ENCODE peak calls at places on chromosome 13, in nine cellular contexts. E is esophagus squamous epithelium, Z is ovary, C is pancreas, Y is neural progenitor cell, Q is A673, P is mucosa of descending colon, I is stomach, G is IMR-90. X is an unnamed sample. For H3K9me3, the result is how much of the 10 kb centered on the place peaks cover.

GRCh38 chr13:74191036-74191809 is 57.0 kb upstream of the KLF12 start:
- DNase-seq in E (no peak), Z (no peak), C (no peak), Y (peak), Q (no peak), P (no peak), I (no peak), G (peak), X (no peak)

GRCh38 chr13:97122381-97122996 is 99.6 kb upstream of the MBNL2 start:
- DNase-seq in E (no peak), Z (no peak), C (no peak), Y (no peak), Q (peak), P (no peak), I (no peak), G (peak), X (no peak)

GRCh38 chr13:35349673-35350278 is 126.7 kb downstream of the MAB21L1 start:
- DNase-seq in E (no peak), Z (no peak), C (no peak), Y (no peak), Q (no peak), P (no peak), I (no peak), G (no peak), X (no peak)

GRCh38 chr13:83211301-83211700 is 671.0 kb downstream of the SLITRK1 start:
- DNase-seq in E (no peak), Z (no peak), C (no peak), Y (no peak), Q (no peak), P (no peak), I (no peak), G (peak), X (no peak)

GRCh38 chr13:110390572-110390971 is 83.5 kb downstream of the COL4A2 start:
- DNase-seq in E (no peak), Z (no peak), C (no peak), Y (no peak), Q (no peak), P (no peak), I (no peak), G (peak), X (no peak)

GRCh38 chr13:94950303-94950702 is 238.0 kb upstream of the SOX21 start:
- DNase-seq in E (no peak), Z (no peak), C (no peak), Y (peak), Q (no peak), P (no peak), I (no peak), G (no peak), X (peak)

GRCh38 chr13:30395192-30396158 is 26.8 kb upstream of the UBE2L5 start:
- DNase-seq in E (peak), Z (peak), C (peak), Y (peak), Q (peak), P (peak), I (peak), G (peak), X (peak)

GRCh38 chr13:100854091-100854490 is 179.5 kb upstream of the TMTC4 start:
- DNase-seq in E (no peak), Z (no peak), C (no peak), Y (peak), Q (no peak), P (no peak), I (no peak), G (no peak), X (no peak)

GRCh38 chr13:99123101-99124045 is 77.3 kb upstream of the UBAC2 start:
- DNase-seq in E (no peak), Z (no peak), C (no peak), Y (no peak), Q (no peak), P (no peak), I (no peak), G (peak), X (no peak)

GRCh38 chr13:46288570-46289259 is 77.0 kb downstream of the LRRC63 start:
- DNase-seq in E (no peak), Z (no peak), C (no peak), Y (peak), Q (peak), P (no peak), I (no peak), G (peak), X (no peak)

GRCh38 chr13:107715496-107715895 is 499.8 kb downstream of the LIG4 start:
- DNase-seq in E (no peak), Z (no peak), C (no peak), Y (no peak), Q (no peak), P (no peak), I (no peak), G (no peak), X (no peak)

GRCh38 chr13:89363144-89363543 is 1692.0 kb downstream of the SLITRK5 start:
- DNase-seq in E (no peak), Z (no peak), C (peak), Y (no peak), Q (no peak), P (peak), I (no peak), G (no peak), X (no peak)

GRCh38 chr13:79501538-79502232 is 20.7 kb downstream of the NDFIP2 start:
- DNase-seq in E (no peak), Z (no peak), C (no peak), Y (no peak), Q (no peak), P (no peak), I (no peak), G (peak), X (no peak)

GRCh38 chr13:30744056-30744684 is 8.8 kb downstream of the ALOX5AP start:
- DNase-seq in E (peak), Z (no peak), C (no peak), Y (no peak), Q (no peak), P (peak), I (peak), G (peak), X (no peak)

GRCh38 chr13:21557995-21558394 is 46.0 kb downstream of the MICU2 start:
- DNase-seq in E (no peak), Z (no peak), C (no peak), Y (peak), Q (peak), P (no peak), I (no peak), G (no peak), X (peak)

GRCh38 chr13:64347662-64348061 is 2882.5 kb downstream of the PCDH9 start:
- DNase-seq in E (no peak), Z (no peak), C (no peak), Y (no peak), Q (no peak), P (no peak), I (no peak), G (peak), X (no peak)

GRCh38 chr13:48009298-48009697 is 8.2 kb upstream of the SUCLA2 start:
- DNase-seq in E (no peak), Z (no peak), C (no peak), Y (no peak), Q (no peak), P (no peak), I (no peak), G (peak), X (no peak)

GRCh38 chr13:66657165-66657895 is 572.8 kb downstream of the PCDH9 start:
- DNase-seq in E (no peak), Z (peak), C (no peak), Y (peak), Q (peak), P (peak), I (peak), G (peak), X (no peak)

GRCh38 chr13:103663996-103664395 is 597.8 kb upstream of the SLC10A2 start:
- DNase-seq in E (no peak), Z (no peak), C (no peak), Y (no peak), Q (no peak), P (no peak), I (no peak), G (no peak), X (no peak)

GRCh38 chr13:95641961-95642621 is 2.4 kb downstream of the DZIP1 start:
- DNase-seq in E (no peak), Z (peak), C (peak), Y (peak), Q (peak), P (peak), I (peak), G (peak), X (no peak)

GRCh38 chr13:79237981-79238380 is 168.1 kb downstream of the RBM26 start:
- DNase-seq in E (no peak), Z (no peak), C (no peak), Y (no peak), Q (no peak), P (no peak), I (no peak), G (no peak), X (no peak)

GRCh38 chr13:22773475-22773874 is 407.3 kb upstream of the SGCG start:
- DNase-seq in E (no peak), Z (no peak), C (no peak), Y (no peak), Q (no peak), P (no peak), I (no peak), G (no peak), X (no peak)

GRCh38 chr13:113736258-113736731 is 22.7 kb upstream of the TMEM255B start:
- DNase-seq in E (no peak), Z (no peak), C (peak), Y (no peak), Q (no peak), P (peak), I (no peak), G (no peak), X (no peak)

GRCh38 chr13:51856998-51857397 is 4.8 kb upstream of the CCDC70 start:
- DNase-seq in E (no peak), Z (no peak), C (no peak), Y (no peak), Q (no peak), P (no peak), I (no peak), G (no peak), X (no peak)

GRCh38 chr13:102267191-102267590 is 134.7 kb downstream of the FGF14 start:
- DNase-seq in E (no peak), Z (no peak), C (no peak), Y (no peak), Q (no peak), P (no peak), I (no peak), G (peak), X (no peak)

GRCh38 chr13:37868691-37869505 is 674 bp downstream of the TRPC4 start:
- DNase-seq in E (no peak), Z (no peak), C (no peak), Y (peak), Q (peak), P (no peak), I (no peak), G (peak), X (peak)

GRCh38 chr13:52650731-52651130 is 1.9 kb upstream of the SUGT1 start:
- DNase-seq in E (no peak), Z (no peak), C (no peak), Y (peak), Q (no peak), P (no peak), I (no peak), G (no peak), X (no peak)

GRCh38 chr13:33230178-33230881 is 55.2 kb downstream of the STARD13 start:
- DNase-seq in E (no peak), Z (no peak), C (no peak), Y (no peak), Q (peak), P (no peak), I (no peak), G (peak), X (no peak)

GRCh38 chr13:59182241-59182640 is 981.5 kb downstream of the DIAPH3 start:
- DNase-seq in E (no peak), Z (no peak), C (no peak), Y (no peak), Q (no peak), P (no peak), I (no peak), G (no peak), X (no peak)

GRCh38 chr13:109271991-109272454 is 514.4 kb downstream of the IRS2 start:
- DNase-seq in E (no peak), Z (no peak), C (no peak), Y (peak), Q (peak), P (no peak), I (no peak), G (no peak), X (no peak)

GRCh38 chr13:42883771-42884170 is 102.4 kb downstream of the FAM216B start:
- DNase-seq in E (no peak), Z (no peak), C (no peak), Y (peak), Q (no peak), P (no peak), I (no peak), G (peak), X (peak)

GRCh38 chr13:111967572-111968201 is 99.3 kb upstream of the SOX1 start:
- DNase-seq in E (no peak), Z (no peak), C (no peak), Y (no peak), Q (peak), P (no peak), I (no peak), G (no peak), X (no peak)
- H3K9me3 ChIP-seq in E (under half), Z (under half), C (under half), Y (under half), Q (under half), P (under half), I (under half), G (under half), X (under half)

GRCh38 chr13:27449936-27450828 is at the start of gene MTIF3:
- DNase-seq in E (peak), Z (peak), C (peak), Y (peak), Q (peak), P (peak), I (peak), G (peak), X (peak)
- TF ChIP-seq CTCF in E (peak), Z (no peak), C (no peak), Y (peak), Q (no peak), P (peak), I (no peak), G (no peak), X (no peak)

DNA sequence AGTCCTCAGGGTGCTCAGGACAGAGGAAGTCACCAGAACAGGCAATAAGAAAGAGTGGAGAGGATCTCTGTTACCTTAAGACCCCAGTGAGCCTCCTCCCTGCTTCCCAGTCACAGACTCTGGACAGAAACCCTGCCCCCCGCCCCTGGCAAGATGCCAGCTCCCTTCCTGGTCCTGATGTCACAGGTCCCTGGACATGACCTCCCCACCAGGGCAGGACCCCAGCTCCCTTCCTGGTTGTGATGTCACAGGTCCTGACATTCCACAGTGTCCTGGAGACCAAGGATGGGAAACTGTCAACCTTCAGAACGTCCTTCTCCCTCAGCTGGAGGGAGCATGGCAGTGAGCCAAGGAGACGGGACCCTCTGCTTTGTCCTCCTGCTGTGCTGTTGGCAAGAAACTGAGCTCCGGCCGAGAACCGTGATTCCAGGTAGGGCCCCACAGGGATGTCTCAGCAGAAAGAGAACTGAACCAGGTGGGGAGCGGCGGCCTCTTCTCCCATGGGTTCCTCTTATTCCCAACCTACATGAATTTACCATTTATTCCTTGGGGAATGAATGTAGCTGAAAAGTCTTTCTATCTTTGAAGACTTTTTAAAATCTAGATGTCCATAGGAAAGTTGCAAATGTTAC is at the start of gene SPACA7:
- DNase-seq in E (no peak), Z (no peak), C (peak), Y (no peak), Q (no peak), P (no peak), I (no peak), G (no peak), X (no peak)
- H3K4me3 ChIP-seq in E (no peak), Z (no peak), C (no peak), Y (no peak), Q (no peak), P (no peak), I (no peak), G (no peak), X (no peak)

GRCh38 chr13:18961383-18962117 is 220.1 kb downstream of the TUBA3C start:
- DNase-seq in E (no peak), Z (no peak), C (no peak), Y (no peak), Q (no peak), P (no peak), I (no peak), G (no peak), X (no peak)
- H3K9me3 ChIP-seq in E (half or more), Z (under half), C (under half), Y (under half), Q (under half), P (half or more), I (under half), G (half or more), X (under half)

DNA sequence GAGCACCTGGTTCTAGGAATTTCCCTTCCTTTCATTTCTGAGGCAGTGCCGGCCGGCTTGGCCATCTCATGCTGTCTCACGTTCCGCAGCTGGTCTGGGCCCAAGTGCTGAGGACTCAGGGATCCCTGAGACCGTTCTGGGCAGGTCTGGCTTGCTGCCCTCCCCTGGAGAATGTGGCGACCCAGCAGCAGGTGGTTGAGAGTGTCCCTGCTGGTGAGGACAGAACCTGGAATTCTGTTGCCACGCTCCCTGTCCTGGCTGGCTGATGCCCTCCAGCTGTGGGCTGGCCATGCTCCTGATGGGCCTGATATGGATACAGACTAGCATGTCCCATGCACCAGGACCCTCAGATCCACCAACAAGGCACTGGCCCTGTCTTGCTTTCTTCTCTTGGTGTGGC is 114.0 kb upstream of the C1QTNF9B start:
- DNase-seq in E (no peak), Z (no peak), C (no peak), Y (no peak), Q (no peak), P (no peak), I (no peak), G (no peak), X (no peak)
- TF ChIP-seq CTCF in E (no peak), Z (no peak), C (no peak), Y (no peak), Q (no peak), P (no peak), I (no peak), G (no peak), X (no peak)

GRCh38 chr13:77480071-77480470 is 55.4 kb upstream of the SCEL start:
- DNase-seq in E (no peak), Z (no peak), C (no peak), Y (peak), Q (peak), P (no peak), I (no peak), G (no peak), X (no peak)

GRCh38 chr13:77476456-77476855 is 59.0 kb upstream of the SCEL start:
- DNase-seq in E (no peak), Z (no peak), C (no peak), Y (no peak), Q (no peak), P (no peak), I (no peak), G (no peak), X (no peak)

GRCh38 chr13:77477299-77477848 is 58.1 kb upstream of the SCEL start:
- DNase-seq in E (no peak), Z (no peak), C (no peak), Y (no peak), Q (no peak), P (no peak), I (no peak), G (no peak), X (no peak)

GRCh38 chr13:77479326-77479725 is 56.2 kb upstream of the SCEL start:
- DNase-seq in E (no peak), Z (no peak), C (no peak), Y (no peak), Q (no peak), P (no peak), I (no peak), G (no peak), X (no peak)

DNA sequence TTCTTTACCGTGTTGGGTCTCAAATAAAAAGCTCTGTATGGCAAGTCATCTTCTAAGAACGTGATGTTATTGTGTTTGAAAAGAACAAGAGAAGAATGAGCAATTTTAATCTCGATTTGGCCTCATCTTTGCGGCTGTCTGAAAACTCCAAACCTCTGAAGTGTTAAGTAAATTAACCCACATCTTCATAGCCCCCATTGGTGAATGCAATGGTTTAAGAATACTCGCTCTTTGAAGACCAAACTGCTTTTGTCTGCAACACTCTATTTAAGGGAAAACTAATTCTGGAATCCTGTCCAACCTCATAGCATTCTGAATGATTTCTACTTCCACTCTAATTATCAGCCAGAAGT is 56.9 kb upstream of the SCEL start:
- DNase-seq in E (no peak), Z (no peak), C (no peak), Y (no peak), Q (no peak), P (no peak), I (no peak), G (no peak), X (no peak)
- H3K4me3 ChIP-seq in E (peak), Z (peak), C (no peak), Y (peak), Q (peak), P (no peak), I (peak), G (no peak), X (no peak)